ENCODE peak calls at places on chromosomes 12 and 14, in eight cellular contexts. R is psoas muscle; U is tibial artery; X is A673; H is PC-3; M is BE2C; E is CD8-positive, alpha-beta T cell; T is effector memory CD4-positive, alpha-beta T cell. B is an unnamed sample.

GRCh38 chr12:114668905-114669304 is 15.1 kb downstream of the TBX3 start:
- DNase-seq in M (peak; percentile 86), X (no peak), E (no peak), R (no peak), H (peak; percentile 39), U (no peak), T (no peak), B (no peak)

GRCh38 chr14:71179046-71179445 is 271.8 kb downstream of the PCNX1 start:
- DNase-seq in M (no peak), E (no peak), X (no peak), T (no peak), U (no peak), R (no peak), H (no peak), B (no peak)

GRCh38 chr12:57845478-57846284 is 848 bp downstream of the CTDSP2 start:
- DNase-seq in X (peak; percentile 70), T (peak; percentile 28), M (peak; percentile 87), E (peak; percentile 21), H (peak; percentile 47), R (peak; percentile 91), U (peak; percentile 93), B (no peak)

GRCh38 chr12:68189766-68190700 is 30.5 kb upstream of the IFNG start:
- DNase-seq in H (peak; percentile 39), U (no peak), X (peak; percentile 40), E (no peak), R (no peak), M (no peak), T (no peak), B (peak; percentile 74)

GRCh38 chr14:71721791-71722190 is 210.4 kb upstream of the RGS6 start:
- DNase-seq in M (no peak), H (no peak), X (no peak), T (no peak), E (no peak), R (no peak), U (peak; percentile 81), B (no peak)

GRCh38 chr12:114152890-114153289 is 186.8 kb upstream of the RBM19 start:
- DNase-seq in M (no peak), X (no peak), T (no peak), R (no peak), H (peak; percentile 66), U (no peak), E (no peak), B (no peak)

GRCh38 chr14:99807413-99808132 is 14.4 kb downstream of the EML1 start:
- DNase-seq in E (no peak), H (peak; percentile 51), T (no peak), M (peak; percentile 29), U (no peak), R (no peak), X (no peak), B (no peak)

GRCh38 chr12:50786498-50787231 is 22.8 kb downstream of the ATF1 start:
- DNase-seq in M (no peak), T (no peak), H (peak; percentile 98), R (no peak), X (no peak), U (no peak), E (no peak), B (peak; percentile 41)

GRCh38 chr12:43586646-43587245 is 34.7 kb upstream of the ADAMTS20 start:
- DNase-seq in H (no peak), X (no peak), R (no peak), E (no peak), T (no peak), U (no peak), M (no peak), B (peak; percentile 49)

GRCh38 chr12:118749656-118750055 is 231.7 kb upstream of the SRRM4 start:
- DNase-seq in X (no peak), M (no peak), R (no peak), T (no peak), E (no peak), U (no peak), H (no peak), B (no peak)

GRCh38 chr12:14664434-14665023 is 31.9 kb downstream of the GUCY2C start:
- DNase-seq in T (no peak), M (peak; percentile 25), H (peak; percentile 66), R (no peak), E (no peak), U (no peak), X (peak; percentile 65), B (peak; percentile 73)

GRCh38 chr12:116376354-116377193 is 99.1 kb upstream of the MED13L start:
- DNase-seq in T (no peak), X (no peak), R (no peak), M (peak; percentile 83), H (peak; percentile 96), U (peak; percentile 49), E (no peak), B (no peak)

GRCh38 chr12:110936367-110937103 is 16.2 kb upstream of the MYL2 start:
- DNase-seq in H (no peak), U (no peak), T (no peak), R (no peak), X (no peak), E (no peak), M (no peak), B (no peak)

GRCh38 chr12:11651785-11652184 is 2.3 kb downstream of the ETV6 start:
- DNase-seq in M (no peak), E (no peak), H (peak; percentile 18), T (no peak), X (peak; percentile 30), U (no peak), R (no peak), B (no peak)

GRCh38 chr14:50452979-50453705 is 56.5 kb upstream of the CDKL1 start:
- DNase-seq in R (no peak), U (no peak), X (no peak), M (no peak), H (peak; percentile 80), T (no peak), E (no peak), B (no peak)

GRCh38 chr14:36057452-36058142 is 118.9 kb downstream of the PTCSC3 start:
- DNase-seq in H (peak; percentile 68), E (no peak), R (no peak), M (no peak), U (no peak), X (peak; percentile 66), T (no peak), B (no peak)

GRCh38 chr12:9319842-9320173 is 111.6 kb upstream of the PZP start:
- DNase-seq in T (no peak), U (no peak), E (no peak), M (no peak), H (no peak), R (no peak), X (no peak), B (no peak)

DNA sequence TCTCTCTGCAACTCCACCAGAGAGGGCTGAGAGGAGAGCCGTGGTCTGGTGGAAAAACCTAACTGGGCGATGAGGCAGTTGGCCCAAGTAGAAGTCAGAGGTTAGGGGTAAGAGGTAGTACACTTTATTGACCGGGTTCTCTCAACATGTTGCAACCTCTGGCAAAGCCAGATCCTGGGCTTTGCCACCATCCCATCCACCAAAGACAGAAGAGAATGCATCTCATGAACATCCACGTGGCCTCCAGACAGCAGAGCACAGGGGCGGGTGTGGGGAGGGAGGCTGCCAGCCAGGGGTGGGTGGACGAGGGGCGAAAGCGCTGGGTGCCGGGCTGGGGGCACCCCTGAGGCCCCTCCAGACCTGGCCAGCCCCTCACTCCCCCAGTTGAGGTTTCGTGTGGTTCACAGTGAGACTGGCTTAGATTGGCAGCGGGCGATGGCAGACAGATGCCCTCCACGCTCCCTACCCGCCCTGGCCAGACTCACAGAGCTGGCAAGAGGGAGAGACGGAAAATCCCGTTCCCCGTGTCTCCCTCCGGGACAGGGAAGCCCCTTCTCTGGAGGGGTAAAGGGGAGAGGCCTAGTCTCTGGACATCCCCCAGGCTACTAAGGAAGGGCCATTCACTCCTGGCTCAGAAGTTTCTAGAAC is 33.1 kb upstream of the VPS37B start:
- DNase-seq in M (no peak), T (no peak), R (no peak), X (no peak), H (no peak), E (no peak), U (no peak), B (no peak)
- H3K4me1 ChIP-seq in M (no peaks in the 10 kb centered on the region), T (no peaks in the 10 kb centered on the region), R (no peaks in the 10 kb centered on the region), X (peaks cover 17% of the 10 kb centered on the region), H (no peaks in the 10 kb centered on the region), E (no peaks in the 10 kb centered on the region), U (no peaks in the 10 kb centered on the region), B (peaks cover 32% of the 10 kb centered on the region)

GRCh38 chr12:52613363-52614030 is 4.9 kb downstream of the KRT73 start:
- DNase-seq in M (no peak), T (no peak), U (no peak), X (no peak), R (no peak), H (no peak), E (no peak), B (no peak)
- H3K4me1 ChIP-seq in M (no peaks in the 10 kb centered on the region), T (peaks cover 24% of the 10 kb centered on the region), U (no peaks in the 10 kb centered on the region), X (peaks cover 10% of the 10 kb centered on the region), R (no peaks in the 10 kb centered on the region), H (no peaks in the 10 kb centered on the region), E (peaks cover 98% of the 10 kb centered on the region), B (no peaks in the 10 kb centered on the region)

GRCh38 chr12:66296171-66296683 is 6.1 kb upstream of the HELB start:
- DNase-seq in T (no peak), M (no peak), X (no peak), E (no peak), R (no peak), U (no peak), H (no peak), B (no peak)

GRCh38 chr12:66287275-66287674 is 15.0 kb upstream of the HELB start:
- DNase-seq in T (no peak), E (no peak), M (no peak), R (no peak), U (no peak), X (no peak), H (no peak), B (no peak)

GRCh38 chr12:66288121-66288520 is 14.2 kb upstream of the HELB start:
- DNase-seq in T (peak; percentile 38), R (no peak), E (no peak), U (no peak), H (no peak), M (no peak), X (no peak), B (no peak)

GRCh38 chr12:66290716-66291200 is 11.5 kb upstream of the HELB start:
- DNase-seq in U (no peak), X (no peak), R (no peak), M (no peak), T (no peak), E (no peak), H (no peak), B (no peak)
- H3K4me1 ChIP-seq in U (no peaks in the 10 kb centered on the region), X (no peaks in the 10 kb centered on the region), R (no peaks in the 10 kb centered on the region), M (no peaks in the 10 kb centered on the region), T (peaks cover 45% of the 10 kb centered on the region), E (peaks cover 63% of the 10 kb centered on the region), H (no peaks in the 10 kb centered on the region), B (no peaks in the 10 kb centered on the region)

GRCh38 chr12:123445388-123446344 is 9.2 kb upstream of the RILPL2 start:
- DNase-seq in T (no peak), H (peak; percentile 67), R (no peak), X (no peak), E (no peak), M (no peak), U (peak; percentile 80), B (no peak)
- H3K4me1 ChIP-seq in T (peaks cover 17% of the 10 kb centered on the region), H (peaks cover 12% of the 10 kb centered on the region), R (peaks cover 5% of the 10 kb centered on the region), X (no peaks in the 10 kb centered on the region), E (peaks cover 4% of the 10 kb centered on the region), M (no peaks in the 10 kb centered on the region), U (no peaks in the 10 kb centered on the region), B (no peaks in the 10 kb centered on the region)

GRCh38 chr12:47280543-47281330 is 201.0 kb upstream of the AMIGO2 start:
- DNase-seq in X (no peak), H (no peak), R (no peak), U (no peak), E (no peak), T (no peak), M (no peak), B (no peak)
- H3K4me1 ChIP-seq in X (peaks cover 21% of the 10 kb centered on the region), H (peaks cover 47% of the 10 kb centered on the region), R (no peaks in the 10 kb centered on the region), U (no peaks in the 10 kb centered on the region), E (peaks cover 47% of the 10 kb centered on the region), T (peaks cover 22% of the 10 kb centered on the region), M (no peaks in the 10 kb centered on the region), B (no peaks in the 10 kb centered on the region)

GRCh38 chr12:48572326-48572725 is 2.5 kb upstream of the LALBA start:
- DNase-seq in R (no peak), T (no peak), H (no peak), M (no peak), E (no peak), X (peak; percentile 11), U (no peak), B (peak; percentile 29)
- H3K4me1 ChIP-seq in R (no peaks in the 10 kb centered on the region), T (no peaks in the 10 kb centered on the region), H (no peaks in the 10 kb centered on the region), M (no peaks in the 10 kb centered on the region), E (no peaks in the 10 kb centered on the region), X (no peaks in the 10 kb centered on the region), U (no peaks in the 10 kb centered on the region), B (no peaks in the 10 kb centered on the region)